ENCODE peak calls at places on chromosome 3, in six cellular contexts. A is body of pancreas, Y is Peyer's patch, H is stomach, X is IMR-90, V is prostate gland. J is an unnamed sample.

GRCh38 chr3:194782767-194783404 is 97.2 kb downstream of the FAM43A start:
- DNase-seq in V (no peak), H (no peak), Y (no peak), X (peak; percentile 4), A (no peak), J (no peak)

GRCh38 chr3:21484323-21485154 is 266.5 kb downstream of the ZNF385D start:
- DNase-seq in X (peak; percentile 62), A (peak; percentile 59), Y (no peak), V (peak; percentile 8), H (peak; percentile 65), J (peak; percentile 72)

GRCh38 chr3:6266135-6266534 is 594.8 kb upstream of the GRM7 start:
- DNase-seq in X (no peak), A (no peak), Y (no peak), H (no peak), V (no peak), J (no peak)

GRCh38 chr3:139364549-139364948 is 20.7 kb downstream of the MRPS22 start:
- DNase-seq in Y (no peak), X (no peak), A (no peak), V (no peak), H (no peak), J (no peak)

GRCh38 chr3:126472277-126473006 is 3.2 kb downstream of the ZXDC start:
- DNase-seq in Y (peak; percentile 81), A (peak; percentile 71), H (peak; percentile 71), X (peak; percentile 68), V (peak; percentile 80), J (peak; percentile 51)

GRCh38 chr3:80018375-80018774 is 250.6 kb upstream of the ROBO1 start:
- DNase-seq in X (no peak), V (no peak), H (no peak), Y (no peak), A (no peak), J (no peak)

GRCh38 chr3:133488785-133489367 is 84.6 kb upstream of the CDV3 start:
- DNase-seq in Y (no peak), V (no peak), X (peak; percentile 76), H (no peak), A (peak; percentile 34), J (peak; percentile 45)

GRCh38 chr3:194007598-194008337 is 128.2 kb upstream of the HES1 start:
- DNase-seq in X (no peak), V (no peak), Y (no peak), H (no peak), A (no peak), J (no peak)

GRCh38 chr3:163684651-163685050 is 1393.6 kb downstream of the SI start:
- DNase-seq in X (no peak), V (no peak), A (no peak), H (no peak), Y (no peak), J (no peak)

GRCh38 chr3:20038679-20039078 is 1.6 kb upstream of the KAT2B start:
- DNase-seq in H (no peak), A (no peak), V (no peak), Y (no peak), X (no peak), J (no peak)

GRCh38 chr3:157443873-157444770 is 7.5 kb downstream of the PTX3 start:
- DNase-seq in V (no peak), A (no peak), H (no peak), X (peak; percentile 46), Y (no peak), J (no peak)

GRCh38 chr3:38558864-38559263 is 62.7 kb downstream of the EXOG start:
- DNase-seq in A (no peak), V (no peak), H (no peak), Y (peak; percentile 2), X (no peak), J (no peak)

GRCh38 chr3:106176734-106177133 is 307.9 kb upstream of the CBLB start:
- DNase-seq in V (no peak), X (peak; percentile 23), A (no peak), H (no peak), Y (no peak), J (no peak)

GRCh38 chr3:6526861-6527260 is 334.1 kb upstream of the GRM7 start:
- DNase-seq in V (no peak), A (no peak), X (no peak), H (no peak), Y (no peak), J (no peak)

GRCh38 chr3:58176827-58177489 is 33.8 kb downstream of the DNASE1L3 start:
- DNase-seq in H (no peak), A (no peak), V (no peak), X (no peak), Y (no peak), J (no peak)

GRCh38 chr3:128296469-128297251 is 143.4 kb downstream of the EEFSEC start:
- DNase-seq in V (no peak), A (no peak), H (peak; percentile 18), Y (no peak), X (no peak), J (no peak)

GRCh38 chr3:151974067-151974466 is 100.6 kb downstream of the SUCNR1 start:
- DNase-seq in Y (no peak), X (peak; percentile 36), H (no peak), V (no peak), A (no peak), J (no peak)

GRCh38 chr3:141275032-141275422 is 43.4 kb downstream of the PXYLP1 start:
- DNase-seq in V (no peak), H (no peak), Y (no peak), X (peak; percentile 66), A (no peak), J (no peak)

GRCh38 chr3:120604382-120604781 is 8.2 kb downstream of the NDUFB4 start:
- DNase-seq in X (no peak), A (no peak), V (no peak), Y (no peak), H (no peak), J (no peak)

GRCh38 chr3:128624526-128625138 is 26.0 kb downstream of the RPN1 start:
- DNase-seq in Y (no peak), H (no peak), V (no peak), X (no peak), A (no peak), J (peak; percentile 70)

GRCh38 chr3:126970101-126970500 is 12.8 kb upstream of the PLXNA1 start:
- DNase-seq in A (no peak), V (no peak), H (no peak), Y (no peak), X (no peak), J (no peak)

GRCh38 chr3:108603689-108604088 is 14.2 kb downstream of the DZIP3 start:
- DNase-seq in A (no peak), V (no peak), H (no peak), Y (no peak), X (peak; percentile 23), J (no peak)

GRCh38 chr3:134366928-134367352 is 7.3 kb downstream of the AMOTL2 start:
- DNase-seq in H (peak; percentile 67), A (peak; percentile 49), X (no peak), V (no peak), Y (peak; percentile 42), J (peak; percentile 22)

DNA sequence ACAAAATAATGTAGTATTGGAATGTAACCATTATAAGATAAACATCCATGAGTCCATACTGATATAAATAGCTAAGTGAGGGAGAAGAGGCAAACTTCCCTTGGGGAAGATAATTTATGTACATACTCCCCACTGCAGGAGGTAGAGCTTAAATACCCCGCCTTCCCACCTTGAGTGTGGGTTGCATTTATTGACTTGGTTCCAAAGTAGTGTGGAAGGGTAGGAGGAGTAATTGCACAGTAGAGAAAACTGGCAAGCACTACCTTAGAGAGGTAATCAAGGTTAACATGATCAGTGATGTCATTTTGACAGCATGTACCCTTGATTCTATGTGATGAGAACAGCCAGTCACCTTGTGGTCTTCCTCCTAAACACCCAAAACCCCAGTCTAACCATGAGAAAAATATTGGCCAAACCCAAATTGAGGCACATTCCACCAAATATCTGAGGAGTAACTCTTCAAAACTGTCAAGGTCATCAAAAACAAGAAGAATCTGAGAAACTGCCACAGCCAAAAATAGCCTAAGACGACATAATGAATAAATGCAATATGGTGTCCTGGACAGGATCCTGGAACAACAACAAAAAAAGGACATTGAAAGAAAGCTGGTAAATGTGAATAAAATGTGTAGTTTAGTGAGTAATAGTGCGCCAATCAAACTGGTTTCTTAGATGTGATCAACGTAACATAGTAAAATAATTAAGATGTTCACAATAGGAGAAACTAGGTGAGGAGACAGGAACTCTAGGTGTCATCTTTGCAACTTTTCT is 774 bp upstream of the CNOT10 start:
- DNase-seq in V (no peak), H (no peak), A (no peak), Y (no peak), X (no peak), J (no peak)
- H3K27ac ChIP-seq in V (peak overlapping the region; percentile 83), H (peak overlapping the region; percentile 88), A (peak overlapping the region; percentile 84), Y (peak overlapping the region; percentile 88), X (no peak overlapping the region), J (no peak overlapping the region)

DNA sequence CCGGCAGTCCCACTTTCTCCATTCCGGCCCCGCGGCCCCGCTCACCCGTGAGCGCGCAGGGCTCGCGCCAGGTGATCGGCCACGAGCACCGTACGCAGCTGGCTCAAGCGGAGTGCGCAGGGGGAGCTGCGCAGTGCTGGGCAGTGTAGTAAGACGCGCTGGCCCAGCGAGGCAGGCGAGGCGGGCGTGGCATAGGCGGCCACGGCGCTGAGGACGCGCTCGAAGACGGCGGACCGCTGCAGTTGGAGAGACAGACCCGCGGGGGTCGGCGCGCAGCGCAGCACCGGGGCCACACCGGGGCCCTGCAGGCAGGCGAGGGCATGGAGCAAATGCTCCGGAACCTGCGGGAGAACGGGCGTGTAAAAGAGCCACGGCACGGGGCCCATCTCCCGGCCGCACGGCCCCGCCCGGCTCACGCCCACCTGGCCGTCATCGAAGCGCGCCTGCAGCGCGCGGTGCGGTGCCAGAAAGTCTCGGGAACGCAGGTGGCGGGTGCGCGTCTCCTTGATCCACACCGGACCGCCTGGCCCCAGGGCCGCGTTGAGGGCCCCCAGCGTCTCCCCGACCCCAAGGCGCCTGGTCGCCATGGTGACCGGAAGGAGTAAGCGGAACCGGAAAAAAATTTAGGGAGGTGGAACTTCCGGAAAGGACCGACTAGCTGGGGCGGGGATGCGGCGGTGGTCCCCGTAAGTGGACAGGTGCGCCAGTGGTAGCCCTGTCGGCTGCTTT is at the start of gene DALRD3:
- DNase-seq in H (peak; percentile 65), V (peak; percentile 58), Y (peak; percentile 85), A (peak; percentile 64), X (peak; percentile 51), J (peak; percentile 68)
- TF ChIP-seq POLR2A in H (no peak), V (peak; percentile 47), Y (peak; percentile 59), A (peak; percentile 71), X (peak; percentile 55), J (peak; percentile 71)

GRCh38 chr3:145368748-145369147 is 792.2 kb downstream of the PLOD2 start:
- DNase-seq in A (no peak), X (no peak), H (no peak), V (no peak), Y (no peak), J (no peak)
- H3K27ac ChIP-seq in A (no peak overlapping the region), X (no peak overlapping the region), H (no peak overlapping the region), V (no peak overlapping the region), Y (no peak overlapping the region), J (no peak overlapping the region)

GRCh38 chr3:32564195-32564594 is 6.5 kb downstream of the DYNC1LI1 start:
- DNase-seq in X (no peak), A (no peak), Y (no peak), H (no peak), V (no peak), J (no peak)

GRCh38 chr3:32571192-32571485 is 481 bp upstream of the DYNC1LI1 start:
- DNase-seq in V (no peak), A (no peak), Y (no peak), X (no peak), H (no peak), J (no peak)

GRCh38 chr3:32568953-32569352 is 1.7 kb downstream of the DYNC1LI1 start:
- DNase-seq in Y (no peak), X (no peak), H (no peak), V (no peak), A (no peak), J (no peak)

GRCh38 chr3:32570426-32571191 is at the start of gene DYNC1LI1:
- DNase-seq in H (peak; percentile 95), A (peak; percentile 95), X (peak; percentile 87), Y (peak; percentile 97), V (peak; percentile 96), J (peak; percentile 96)

GRCh38 chr3:32569540-32570425 is 875 bp downstream of the DYNC1LI1 start:
- DNase-seq in H (peak; percentile 67), Y (peak; percentile 81), V (no peak), X (peak; percentile 23), A (peak; percentile 64), J (peak; percentile 81)
- TF ChIP-seq POLR2A in H (no peak), Y (no peak), V (no peak), X (no peak), A (no peak), J (no peak)